ENCODE peak calls at places on chromosomes 16 and 17, in six cellular contexts. B is K562, Y is H1, G is WTC11, L is GM12878, S is GM23338. J is an unnamed sample.

GRCh38 chr17:17740627-17741237 is 59.5 kb downstream of the RAI1 start:
- DNase-seq in B (no peak), Y (no peak), G (peak), L (no peak), S (no peak), J (no peak)

GRCh38 chr17:40901981-40902862 is 17.2 kb upstream of the KRT20 start:
- DNase-seq in B (no peak), Y (no peak), G (no peak), L (no peak), S (no peak), J (peak)

GRCh38 chr16:46709464-46709863 is 20.0 kb downstream of the ORC6 start:
- DNase-seq in B (no peak), Y (no peak), G (no peak), L (no peak), S (no peak), J (no peak)

GRCh38 chr16:89495121-89495520 is 4.8 kb upstream of the ANKRD11 start:
- DNase-seq in B (no peak), Y (no peak), G (no peak), L (no peak), S (no peak), J (no peak)

GRCh38 chr17:17765359-17765758 is 71.4 kb downstream of the SREBF1 start:
- DNase-seq in B (no peak), Y (no peak), G (no peak), L (no peak), S (no peak), J (no peak)

GRCh38 chr17:80106176-80106575 is 4.8 kb downstream of the GAA start:
- DNase-seq in B (no peak), Y (no peak), G (no peak), L (no peak), S (no peak), J (no peak)

GRCh38 chr16:81758376-81758775 is 20.7 kb upstream of the PLCG2 start:
- DNase-seq in B (no peak), Y (no peak), G (no peak), L (no peak), S (no peak), J (peak)

GRCh38 chr17:80584171-80584905 is 39.7 kb downstream of the RPTOR start:
- DNase-seq in B (no peak), Y (no peak), G (no peak), L (no peak), S (no peak), J (no peak)

GRCh38 chr16:89730610-89731234 is 9.4 kb downstream of the ZNF276 start:
- DNase-seq in B (no peak), Y (no peak), G (no peak), L (no peak), S (no peak), J (no peak)

GRCh38 chr17:42363767-42364585 is 24.3 kb downstream of the STAT3 start:
- DNase-seq in B (no peak), Y (no peak), G (no peak), L (no peak), S (no peak), J (no peak)

GRCh38 chr17:61396586-61397085 is 3.0 kb upstream of the TBX2 start:
- DNase-seq in B (no peak), Y (peak), G (no peak), L (no peak), S (no peak), J (no peak)

GRCh38 chr17:58615768-58616659 is 75.8 kb downstream of the TEX14 start:
- DNase-seq in B (no peak), Y (no peak), G (no peak), L (peak), S (no peak), J (no peak)

GRCh38 chr16:13994239-13995106 is 74.5 kb downstream of the ERCC4 start:
- DNase-seq in B (no peak), Y (no peak), G (no peak), L (no peak), S (no peak), J (no peak)

GRCh38 chr17:81221842-81222619 is 734 bp downstream of the CEP131 start:
- DNase-seq in B (no peak), Y (no peak), G (no peak), L (no peak), S (no peak), J (no peak)

GRCh38 chr16:89553733-89554132 is 6.7 kb upstream of the RPL13 start:
- DNase-seq in B (no peak), Y (no peak), G (no peak), L (no peak), S (no peak), J (no peak)

GRCh38 chr17:72151565-72152391 is 31.0 kb downstream of the SOX9 start:
- DNase-seq in B (peak), Y (peak), G (peak), L (no peak), S (peak), J (peak)

GRCh38 chr16:3065069-3065741 is at the start of gene IL32:
- DNase-seq in B (peak), Y (no peak), G (no peak), L (no peak), S (no peak), J (peak)

GRCh38 chr16:3740186-3740585 is 22.9 kb upstream of the TRAP1 start:
- DNase-seq in B (no peak), Y (no peak), G (no peak), L (no peak), S (no peak), J (no peak)

GRCh38 chr16:30474062-30474452 is 1.5 kb downstream of the ITGAL start:
- DNase-seq in B (no peak), Y (no peak), G (no peak), L (no peak), S (no peak), J (no peak)

GRCh38 chr17:17868637-17869522 is 32.1 kb upstream of the SREBF1 start:
- DNase-seq in B (no peak), Y (no peak), G (no peak), L (no peak), S (peak), J (no peak)

GRCh38 chr16:71629617-71630016 is 3.6 kb downstream of the MARVELD3 start:
- DNase-seq in B (no peak), Y (no peak), G (no peak), L (no peak), S (no peak), J (no peak)

GRCh38 chr16:71627631-71628236 is 1.8 kb downstream of the MARVELD3 start:
- DNase-seq in B (peak), Y (no peak), G (peak), L (no peak), S (peak), J (no peak)

GRCh38 chr16:71626858-71627213 is 852 bp downstream of the MARVELD3 start:
- DNase-seq in B (peak), Y (peak), G (peak), L (no peak), S (peak), J (no peak)

GRCh38 chr16:71630808-71631207 is 4.8 kb downstream of the MARVELD3 start:
- DNase-seq in B (no peak), Y (no peak), G (no peak), L (no peak), S (no peak), J (no peak)

DNA sequence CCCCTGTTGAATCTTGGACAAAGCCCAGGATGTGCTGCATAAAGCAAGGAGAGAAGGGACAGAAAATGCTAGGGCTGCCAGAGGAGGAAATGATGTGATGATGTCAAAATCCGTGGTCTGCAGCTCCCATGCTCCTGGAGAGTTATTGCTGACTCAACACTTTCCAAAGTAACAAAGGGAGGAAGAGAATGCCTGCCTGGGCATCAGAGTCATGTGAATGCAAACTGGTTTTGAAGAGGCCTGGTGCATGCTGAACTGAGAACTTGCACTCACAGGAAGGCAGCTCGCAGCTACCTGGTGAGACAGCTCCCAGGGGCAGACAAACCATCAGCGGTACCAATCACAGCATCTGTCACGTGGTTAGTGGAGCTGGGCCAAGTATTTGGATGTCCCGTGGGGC is 2.8 kb downstream of the MARVELD3 start:
- DNase-seq in B (no peak), Y (no peak), G (no peak), L (no peak), S (no peak), J (no peak)
- TF ChIP-seq CREB1 in B (no peak), Y (no peak), G (no peak), L (no peak), S (no peak), J (no peak)

GRCh38 chr16:76226481-76226880 is 50.7 kb upstream of the CNTNAP4 start:
- DNase-seq in B (no peak), Y (no peak), G (no peak), L (no peak), S (no peak), J (no peak)

GRCh38 chr16:76228546-76229146 is 48.6 kb upstream of the CNTNAP4 start:
- DNase-seq in B (no peak), Y (no peak), G (no peak), L (no peak), S (no peak), J (no peak)

GRCh38 chr16:76226011-76226410 is 51.2 kb upstream of the CNTNAP4 start:
- DNase-seq in B (no peak), Y (no peak), G (no peak), L (no peak), S (no peak), J (no peak)

GRCh38 chr16:76222087-76222486 is 55.1 kb upstream of the CNTNAP4 start:
- DNase-seq in B (no peak), Y (no peak), G (no peak), L (no peak), S (no peak), J (peak)

GRCh38 chr16:76222853-76223252 is 54.3 kb upstream of the CNTNAP4 start:
- DNase-seq in B (no peak), Y (no peak), G (no peak), L (no peak), S (peak), J (no peak)
- TF ChIP-seq CREB1 in B (no peak), Y (no peak), G (no peak), L (no peak), S (no peak), J (no peak)

DNA sequence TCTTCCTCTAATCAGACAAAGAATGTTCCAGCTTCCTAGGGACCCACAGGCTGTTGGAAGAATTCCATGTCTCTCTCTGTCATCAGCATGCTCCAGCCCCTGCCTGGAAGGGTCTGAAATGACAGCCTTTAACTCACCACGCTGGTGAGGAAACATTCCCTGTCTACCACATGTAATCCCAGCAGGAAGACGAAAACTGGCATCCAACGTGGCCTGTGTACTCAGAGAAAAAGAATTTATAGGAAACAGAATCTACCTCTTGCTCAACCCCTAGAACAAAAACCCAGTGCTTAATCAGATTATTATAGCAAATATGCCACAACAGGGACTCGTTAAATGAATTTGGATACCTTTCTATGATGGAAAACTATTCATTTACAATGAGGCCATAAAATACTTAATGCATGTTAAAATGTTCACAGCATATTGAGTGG is 147.3 kb upstream of the FOXF1 start:
- DNase-seq in B (no peak), Y (no peak), G (no peak), L (no peak), S (no peak), J (no peak)
- TF ChIP-seq CREB1 in B (no peak), Y (no peak), G (no peak), L (no peak), S (no peak), J (no peak)

GRCh38 chr16:88049561-88050545 is 98.6 kb downstream of the BANP start:
- DNase-seq in B (no peak), Y (no peak), G (no peak), L (no peak), S (no peak), J (no peak)
- TF ChIP-seq CREB1 in B (no peak), Y (no peak), G (no peak), L (no peak), S (no peak), J (no peak)

GRCh38 chr17:39726617-39727016 is 3.7 kb downstream of the MIEN1 start:
- DNase-seq in B (no peak), Y (no peak), G (no peak), L (no peak), S (no peak), J (no peak)
- TF ChIP-seq CREB1 in B (no peak), Y (no peak), G (no peak), L (no peak), S (no peak), J (no peak)

DNA sequence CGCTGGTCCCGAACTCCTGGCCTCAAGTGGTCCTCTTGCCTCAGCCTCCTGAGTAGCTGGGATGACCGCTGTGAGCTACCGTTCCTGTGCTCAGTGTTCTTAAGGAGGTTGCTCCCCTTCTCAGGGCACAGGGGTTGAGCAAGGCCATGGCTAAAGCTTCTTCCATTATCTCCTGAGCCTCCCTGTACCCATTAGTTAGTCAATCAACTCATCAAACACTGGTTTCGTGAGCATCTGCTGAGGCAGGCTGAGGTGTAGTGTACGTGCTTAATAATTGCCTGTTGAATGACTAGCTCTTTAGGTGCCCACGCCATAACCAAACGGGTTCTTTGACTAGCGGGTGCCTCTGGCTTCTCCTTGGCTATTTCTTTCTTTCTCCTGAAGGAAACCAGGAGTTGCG is 11.7 kb downstream of the SGCA start:
- DNase-seq in B (no peak), Y (no peak), G (no peak), L (no peak), S (no peak), J (no peak)
- TF ChIP-seq CREB1 in B (no peak), Y (no peak), G (no peak), L (no peak), S (no peak), J (no peak)

DNA sequence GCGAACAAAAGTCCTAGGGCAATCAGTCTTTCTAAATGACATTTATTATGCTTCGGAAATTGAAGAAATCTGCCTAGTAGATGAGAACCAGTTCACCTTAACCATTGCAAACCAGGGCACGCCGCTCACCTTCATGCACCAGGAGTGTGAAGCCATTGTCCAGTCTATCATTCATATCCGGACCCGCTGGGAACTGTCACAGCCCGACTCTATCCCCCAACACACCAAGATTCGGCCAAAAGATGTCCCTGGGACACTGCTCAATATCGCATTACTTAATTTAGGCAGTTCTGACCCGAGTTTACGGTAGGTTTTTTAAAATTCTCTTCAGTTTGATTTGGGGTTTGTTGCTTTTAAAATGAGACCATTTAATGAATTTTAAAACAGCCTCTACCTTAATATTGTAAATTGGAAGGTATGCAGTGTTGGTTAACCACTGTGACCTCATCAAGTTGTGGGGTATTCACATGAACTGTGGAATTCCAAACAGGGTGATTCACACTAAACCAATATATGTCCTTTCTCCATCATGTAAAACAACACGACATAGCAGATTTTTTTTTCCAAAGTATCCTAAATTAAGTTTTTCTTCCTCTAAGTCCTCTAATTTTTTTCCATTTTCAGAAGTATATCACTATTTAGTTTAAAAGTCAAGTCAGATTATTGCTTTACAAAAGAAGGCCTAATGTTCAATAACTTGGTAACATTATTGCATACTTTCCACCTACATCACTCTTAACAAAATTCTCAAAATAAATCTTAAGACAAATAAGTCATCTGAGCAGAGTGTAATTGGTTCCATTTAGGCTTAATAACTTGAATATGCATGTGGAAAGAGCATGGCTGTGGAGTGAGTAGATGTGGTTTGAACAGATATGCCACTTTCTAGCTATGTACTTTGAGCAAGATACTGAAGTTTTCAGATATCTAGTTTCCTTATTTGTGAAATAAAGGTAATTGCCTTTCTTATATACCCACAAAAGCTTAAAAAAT is 6.4 kb upstream of the EVI2A start:
- DNase-seq in B (no peak), Y (no peak), G (no peak), L (no peak), S (no peak), J (peak)
- TF ChIP-seq CREB1 in B (no peak), Y (no peak), G (no peak), L (no peak), S (no peak), J (no peak)

GRCh38 chr17:19716108-19717030 is at the start of gene SLC47A2:
- DNase-seq in B (no peak), Y (peak), G (no peak), L (no peak), S (no peak), J (no peak)
- TF ChIP-seq CREB1 in B (no peak), Y (no peak), G (no peak), L (no peak), S (no peak), J (no peak)

DNA sequence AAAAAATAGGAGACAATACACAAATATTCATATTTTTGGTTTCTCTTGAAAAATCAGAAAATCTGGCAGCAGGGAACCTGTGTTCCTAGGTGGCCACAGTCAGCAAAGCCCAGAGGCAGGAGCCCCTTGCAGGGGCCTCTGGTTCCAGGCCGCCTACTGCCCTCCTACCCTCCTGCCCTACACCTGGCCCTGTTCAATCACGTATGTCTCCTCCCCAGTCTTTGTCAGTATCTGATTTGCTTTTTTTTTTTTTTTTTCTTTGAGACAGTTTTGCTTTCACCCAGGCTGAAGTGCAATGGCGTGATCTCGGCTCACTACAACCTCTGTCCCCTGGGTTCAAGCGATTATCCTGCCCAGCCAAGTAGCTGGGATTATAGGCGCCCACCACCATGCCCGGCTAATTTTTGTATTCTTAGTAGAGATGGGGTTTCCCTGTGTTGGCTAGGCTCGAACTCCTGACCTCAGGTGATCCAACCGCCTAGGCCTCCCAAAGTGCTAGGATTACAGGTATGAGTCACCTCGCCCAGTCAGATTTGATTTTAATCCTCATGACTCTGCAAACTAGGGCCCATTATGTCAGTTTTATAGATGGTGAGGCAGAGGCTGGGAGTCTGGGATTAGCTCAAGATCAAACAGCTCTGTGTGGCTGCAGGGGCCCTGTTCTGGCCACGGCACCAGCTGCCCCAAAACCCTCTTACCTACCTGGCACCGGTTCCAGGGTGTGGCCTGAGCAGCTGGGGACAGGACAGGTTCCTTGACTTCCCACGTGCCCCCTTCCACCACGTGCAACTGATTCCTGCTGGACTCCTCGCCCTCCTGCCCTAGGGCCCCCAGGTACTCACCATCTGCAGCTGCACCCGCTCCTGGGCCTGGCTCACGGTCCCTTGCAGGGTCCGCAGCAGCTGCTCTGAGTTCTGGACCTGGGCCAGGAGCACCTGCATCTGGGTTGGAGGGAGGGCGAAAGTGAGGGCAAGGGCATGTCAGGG is 14.7 kb downstream of the RABEP2 start:
- DNase-seq in B (peak), Y (no peak), G (no peak), L (no peak), S (no peak), J (no peak)
- TF ChIP-seq CREB1 in B (no peak), Y (no peak), G (no peak), L (no peak), S (no peak), J (no peak)

GRCh38 chr17:64698725-64699124 is 36.6 kb upstream of the SMURF2 start:
- DNase-seq in B (no peak), Y (no peak), G (no peak), L (no peak), S (no peak), J (no peak)
- TF ChIP-seq CREB1 in B (no peak), Y (no peak), G (no peak), L (no peak), S (no peak), J (no peak)

J was measured in HepG2.